ENCODE peak calls at places on chromosome 21, in five cellular contexts. F is RPMI8226; Z is ascending aorta; J is CD8-positive, alpha-beta memory T cell; N is HTR-8/SVneo. X is an unnamed sample.

GRCh38 chr21:33380483-33380998 is 22.7 kb upstream of the IFNGR2 start:
- DNase-seq in F (peak), Z (peak), J (peak), N (peak), X (peak)

GRCh38 chr21:46194374-46195334 is 10.4 kb upstream of the SPATC1L start:
- DNase-seq in F (no peak), Z (no peak), J (no peak), N (no peak), X (no peak)

GRCh38 chr21:38306407-38306806 is 49.6 kb downstream of the KCNJ15 start:
- DNase-seq in F (no peak), Z (no peak), J (no peak), N (no peak), X (no peak)

GRCh38 chr21:31531967-31532366 is 127.5 kb upstream of the SOD1 start:
- DNase-seq in F (no peak), Z (no peak), J (no peak), N (no peak), X (no peak)

GRCh38 chr21:41477641-41478318 is 30.2 kb downstream of the TMPRSS2 start:
- DNase-seq in F (peak), Z (no peak), J (no peak), N (no peak), X (no peak)

GRCh38 chr21:44701541-44701940 is 4.6 kb downstream of the KRTAP10-12 start:
- DNase-seq in F (no peak), Z (no peak), J (no peak), N (no peak), X (no peak)

GRCh38 chr21:14366998-14367397 is 15.9 kb downstream of the HSPA13 start:
- DNase-seq in F (no peak), Z (no peak), J (no peak), N (no peak), X (no peak)

GRCh38 chr21:45562401-45562800 is 20.2 kb upstream of the SLC19A1 start:
- DNase-seq in F (no peak), Z (no peak), J (no peak), N (no peak), X (no peak)

GRCh38 chr21:27260728-27261127 is 293.8 kb upstream of the ADAMTS5 start:
- DNase-seq in F (no peak), Z (no peak), J (no peak), N (no peak), X (no peak)